ENCODE peak calls at places on chromosomes 12 and 14, in six cellular contexts. H is T-helper 17 cell; W is HTR-8/SVneo; B is HEK293T; I is activated CD8-positive, alpha-beta T cell treated with anti-CD3 and anti-CD28 coated beads for 36 hours; E is LHCN-M2. G is an unnamed sample.

GRCh38 chr14:72521045-72521444 is 372.9 kb downstream of the DPF3 start:
- DNase-seq in H (no peak), W (no peak), B (no peak), I (no peak), E (peak; percentile 73), G (no peak)

GRCh38 chr12:107429006-107429698 is 256.4 kb upstream of the PWP1 start:
- DNase-seq in H (no peak), W (no peak), B (no peak), I (no peak), E (no peak), G (no peak)

GRCh38 chr12:22539055-22539454 is 5.3 kb downstream of the C2CD5 start:
- DNase-seq in H (no peak), W (no peak), B (no peak), I (no peak), E (no peak), G (no peak)

GRCh38 chr14:104824353-104824997 is 23.6 kb downstream of the ZBTB42 start:
- DNase-seq in H (no peak), W (no peak), B (no peak), I (no peak), E (no peak), G (no peak)

GRCh38 chr14:57317248-57317833 is 48.6 kb downstream of the AP5M1 start:
- DNase-seq in H (peak; percentile 65), W (peak; percentile 90), B (peak; percentile 63), I (peak; percentile 81), E (peak; percentile 69), G (peak; percentile 50)

GRCh38 chr12:28568083-28568482 is 377.8 kb downstream of the CCDC91 start:
- DNase-seq in H (no peak), W (no peak), B (no peak), I (no peak), E (peak; percentile 86), G (no peak)

GRCh38 chr12:61524851-61525250 is 735.4 kb upstream of the USP15 start:
- DNase-seq in H (no peak), W (no peak), B (no peak), I (no peak), E (no peak), G (no peak)

GRCh38 chr12:43893670-43894069 is 57.8 kb downstream of the TMEM117 start:
- DNase-seq in H (no peak), W (no peak), B (no peak), I (no peak), E (peak; percentile 68), G (no peak)

GRCh38 chr12:111010061-111010460 is 89.7 kb upstream of the MYL2 start:
- DNase-seq in H (no peak), W (no peak), B (no peak), I (no peak), E (no peak), G (no peak)

GRCh38 chr14:28767851-28768548 is 1.4 kb downstream of the FOXG1 start:
- DNase-seq in H (no peak), W (no peak), B (peak; percentile 45), I (peak; percentile 12), E (no peak), G (no peak)

GRCh38 chr14:58882577-58883018 is 244.8 kb downstream of the DACT1 start:
- DNase-seq in H (no peak), W (no peak), B (peak; percentile 74), I (no peak), E (peak; percentile 83), G (no peak)

GRCh38 chr12:116666305-116666673 is 71.6 kb downstream of the SPRING1 start:
- DNase-seq in H (no peak), W (no peak), B (no peak), I (no peak), E (no peak), G (no peak)

GRCh38 chr14:96686126-96686525 is 111.1 kb upstream of the VRK1 start:
- DNase-seq in H (no peak), W (no peak), B (no peak), I (no peak), E (no peak), G (no peak)

GRCh38 chr12:51156366-51156765 is 16.6 kb downstream of the TFCP2 start:
- DNase-seq in H (no peak), W (no peak), B (no peak), I (no peak), E (no peak), G (no peak)

GRCh38 chr14:69685716-69686115 is 74.3 kb downstream of the SUSD6 start:
- DNase-seq in H (no peak), W (no peak), B (no peak), I (peak; percentile 54), E (peak; percentile 85), G (no peak)

GRCh38 chr12:122891661-122892525 is 4.0 kb downstream of the VPS37B start:
- DNase-seq in H (no peak), W (no peak), B (no peak), I (no peak), E (peak; percentile 94), G (no peak)

GRCh38 chr12:109222062-109222461 is 87.0 kb downstream of the FOXN4 start:
- DNase-seq in H (no peak), W (no peak), B (no peak), I (no peak), E (no peak), G (no peak)

GRCh38 chr12:94148841-94149780 is 734 bp downstream of the PLXNC1 start:
- DNase-seq in H (peak; percentile 22), W (no peak), B (peak; percentile 66), I (peak; percentile 58), E (peak; percentile 8), G (peak; percentile 25)

GRCh38 chr12:6766651-6767300 is 613 bp downstream of the PTMS start:
- DNase-seq in H (peak; percentile 42), W (peak; percentile 72), B (peak; percentile 63), I (peak; percentile 61), E (peak; percentile 68), G (peak; percentile 28)

GRCh38 chr14:53613404-53614253 is 343.0 kb downstream of the BMP4 start:
- DNase-seq in H (no peak), W (peak; percentile 28), B (no peak), I (peak; percentile 12), E (peak; percentile 90), G (no peak)

GRCh38 chr14:86683525-86683924 is 1153.6 kb downstream of the FLRT2 start:
- DNase-seq in H (no peak), W (no peak), B (no peak), I (no peak), E (no peak), G (no peak)

GRCh38 chr14:76259029-76259735 is 107.5 kb downstream of the GPATCH2L start:
- DNase-seq in H (no peak), W (no peak), B (no peak), I (no peak), E (no peak), G (no peak)

GRCh38 chr14:105894125-105894977 is 368.0 kb downstream of the TMEM121 start:
- DNase-seq in H (no peak), W (no peak), B (no peak), I (no peak), E (no peak), G (no peak)